ENCODE peak calls at places on chromosomes 1 and 21, in seven cellular contexts. K, A, R, F, Y, O and P are unnamed samples.

GRCh38 chr1:66350001-66350547 is 183.9 kb upstream of the SGIP1 start:
- DNase-seq in K (no peak), A (peak), R (peak), F (no peak), Y (no peak), O (peak), P (no peak)

GRCh38 chr1:169594391-169594790 is 8.1 kb upstream of the F5 start:
- DNase-seq in K (no peak), A (no peak), R (no peak), F (no peak), Y (no peak), O (no peak), P (peak)

GRCh38 chr1:38892976-38893375 is 11.6 kb upstream of the GJA9 start:
- DNase-seq in K (no peak), A (no peak), R (no peak), F (no peak), Y (no peak), O (no peak), P (no peak)

GRCh38 chr1:197178998-197179397 is 32.5 kb upstream of the ASPM start:
- DNase-seq in K (peak), A (peak), R (no peak), F (no peak), Y (no peak), O (peak), P (no peak)

GRCh38 chr1:213986020-213986924 is 1.5 kb upstream of the PROX1 start:
- DNase-seq in K (no peak), A (no peak), R (no peak), F (no peak), Y (no peak), O (no peak), P (no peak)

GRCh38 chr1:170131984-170132383 is 13.8 kb upstream of the NTMT2 start:
- DNase-seq in K (no peak), A (no peak), R (no peak), F (no peak), Y (no peak), O (no peak), P (no peak)

GRCh38 chr21:42191978-42192595 is 26.9 kb upstream of the ABCG1 start:
- DNase-seq in K (no peak), A (peak), R (no peak), F (no peak), Y (no peak), O (no peak), P (no peak)

GRCh38 chr21:43874085-43874785 is 9.2 kb downstream of the AGPAT3 start:
- DNase-seq in K (no peak), A (no peak), R (no peak), F (peak), Y (no peak), O (no peak), P (no peak)

GRCh38 chr1:6635910-6636760 is 11.5 kb downstream of the THAP3 start:
- DNase-seq in K (no peak), A (no peak), R (no peak), F (no peak), Y (no peak), O (no peak), P (no peak)

GRCh38 chr1:30090421-30090820 is 633.0 kb downstream of the MATN1 start:
- DNase-seq in K (no peak), A (no peak), R (no peak), F (no peak), Y (no peak), O (no peak), P (no peak)

GRCh38 chr1:227273557-227273956 is 44.7 kb downstream of the CDC42BPA start:
- DNase-seq in K (peak), A (peak), R (no peak), F (no peak), Y (peak), O (peak), P (no peak)

GRCh38 chr21:28704746-28705145 is 287.9 kb downstream of the LTN1 start:
- DNase-seq in K (no peak), A (no peak), R (no peak), F (no peak), Y (no peak), O (peak), P (no peak)

GRCh38 chr1:7388488-7389185 is 382.5 kb upstream of the VAMP3 start:
- DNase-seq in K (no peak), A (peak), R (no peak), F (no peak), Y (no peak), O (peak), P (no peak)

GRCh38 chr1:163124812-163125211 is 55.7 kb downstream of the RGS4 start:
- DNase-seq in K (no peak), A (no peak), R (no peak), F (no peak), Y (no peak), O (no peak), P (no peak)

GRCh38 chr1:168709896-168710305 is 19.1 kb downstream of the DPT start:
- DNase-seq in K (peak), A (peak), R (no peak), F (no peak), Y (no peak), O (peak), P (no peak)

GRCh38 chr21:15066231-15066577 is 1.4 kb upstream of the NRIP1 start:
- DNase-seq in K (no peak), A (peak), R (no peak), F (no peak), Y (no peak), O (peak), P (no peak)

GRCh38 chr1:85900921-85901320 is 192.7 kb upstream of the ZNHIT6 start:
- DNase-seq in K (no peak), A (no peak), R (no peak), F (no peak), Y (no peak), O (no peak), P (no peak)